ENCODE peak calls at places on chromosomes 16 and 17, in five cellular contexts. X is BE2C, G is body of pancreas, P is endothelial cell, K is osteocyte. R is an unnamed sample.

GRCh38 chr16:9415588-9415987 is 324.1 kb downstream of the HAPSTR1 start:
- DNase-seq in K (no peak), P (no peak), G (no peak), X (no peak), R (no peak)

GRCh38 chr17:7856081-7856791 is 1.1 kb downstream of the NAA38 start:
- DNase-seq in P (peak), K (no peak), X (no peak), G (peak), R (peak)

GRCh38 chr16:56848056-56848936 is 16.7 kb upstream of the SLC12A3 start:
- DNase-seq in K (no peak), X (no peak), P (no peak), G (no peak), R (peak)

GRCh38 chr17:9324864-9325263 is 250.8 kb downstream of the STX8 start:
- DNase-seq in P (no peak), K (no peak), X (no peak), G (peak), R (no peak)

GRCh38 chr16:56918467-56919012 is 13.4 kb upstream of the HERPUD1 start:
- DNase-seq in G (no peak), X (no peak), P (no peak), K (no peak), R (no peak)

GRCh38 chr17:14211778-14212177 is 24.9 kb downstream of the CDRT15 start:
- DNase-seq in X (no peak), P (no peak), G (peak), K (no peak), R (peak)

GRCh38 chr17:34706029-34706428 is 126.6 kb downstream of the TMEM132E start:
- DNase-seq in X (no peak), P (peak), K (no peak), G (no peak), R (peak)

GRCh38 chr17:77363821-77364361 is 223.1 kb downstream of the SEC14L1 start:
- DNase-seq in P (no peak), X (peak), K (no peak), G (peak), R (peak)

GRCh38 chr17:35046740-35047283 is 16.7 kb downstream of the RFFL start:
- DNase-seq in G (no peak), P (no peak), X (peak), K (no peak), R (peak)

GRCh38 chr17:3845754-3846738 is at the start of gene NCBP3:
- DNase-seq in X (peak), P (peak), K (peak), G (peak), R (peak)

GRCh38 chr17:27630607-27631408 is at the start of gene LGALS9:
- DNase-seq in G (peak), K (no peak), P (no peak), X (no peak), R (peak)

GRCh38 chr17:34176440-34176839 is 78.6 kb upstream of the CCL2 start:
- DNase-seq in K (no peak), X (no peak), P (no peak), G (no peak), R (no peak)

GRCh38 chr17:82328141-82328993 is 5.2 kb downstream of the SECTM1 start:
- DNase-seq in G (no peak), X (peak), P (no peak), K (no peak), R (no peak)

GRCh38 chr16:563072-563644 is 3.0 kb downstream of the PRR35 start:
- DNase-seq in X (no peak), P (no peak), G (no peak), K (no peak), R (no peak)

GRCh38 chr17:6526362-6527152 is 29.8 kb downstream of the PITPNM3 start:
- DNase-seq in X (no peak), K (no peak), G (no peak), P (no peak), R (no peak)

GRCh38 chr17:78176548-78177025 is 8.2 kb downstream of the SYNGR2 start:
- DNase-seq in P (peak), K (peak), G (peak), X (peak), R (peak)

GRCh38 chr16:67245189-67245585 is 2.1 kb downstream of the FHOD1 start:
- DNase-seq in X (no peak), K (no peak), P (no peak), G (no peak), R (no peak)

GRCh38 chr16:67245674-67246080 is 1.6 kb downstream of the FHOD1 start:
- DNase-seq in X (no peak), K (no peak), P (no peak), G (no peak), R (no peak)

GRCh38 chr16:67246945-67247697 is at the start of gene FHOD1:
- DNase-seq in G (peak), K (peak), X (peak), P (peak), R (peak)

GRCh38 chr16:67247698-67248400 is 568 bp upstream of the FHOD1 start:
- DNase-seq in G (no peak), P (no peak), K (no peak), X (no peak), R (no peak)

DNA sequence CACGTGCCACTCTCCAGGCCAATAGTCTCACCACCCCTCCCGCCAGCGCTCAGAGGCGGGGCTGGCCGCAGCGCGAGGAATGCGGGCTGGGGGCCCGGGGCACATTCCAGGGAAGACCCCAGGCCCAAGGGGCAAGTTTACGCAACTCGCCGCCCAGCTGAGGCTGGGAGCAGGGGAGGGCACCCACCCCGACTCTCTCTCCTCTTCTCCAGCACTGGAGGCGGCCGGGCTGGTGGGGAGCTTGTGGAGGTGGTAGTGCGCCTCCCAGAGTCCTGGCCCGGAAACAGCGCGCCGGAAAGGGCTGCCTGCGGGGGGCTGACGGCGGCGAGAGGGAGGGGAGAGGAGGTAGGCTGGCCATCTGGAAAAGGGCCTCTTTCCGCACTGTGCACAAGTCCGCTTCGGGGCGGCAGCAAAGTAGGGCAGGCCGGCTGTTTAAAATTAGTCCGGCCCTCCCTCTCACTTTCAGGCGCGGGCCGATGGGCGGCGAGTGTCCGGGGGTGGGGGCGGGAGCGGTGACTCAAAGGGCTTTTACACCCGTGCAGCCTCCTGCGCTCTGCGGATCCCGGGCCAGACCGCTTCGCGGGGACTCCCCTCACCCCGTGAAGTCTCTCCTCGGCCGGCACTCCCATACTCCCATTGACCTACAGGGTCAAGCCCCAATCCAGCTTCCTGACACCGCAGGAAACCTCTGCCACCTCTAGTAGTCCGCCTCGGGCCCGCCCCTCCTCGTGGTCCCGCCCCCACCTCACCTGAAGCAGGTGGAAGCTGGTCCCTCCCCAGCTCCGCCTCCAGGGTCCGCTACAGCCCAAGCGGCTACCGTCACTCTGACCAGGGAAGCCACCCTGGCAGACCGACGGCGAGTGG is 968 bp downstream of the FHOD1 start:
- DNase-seq in G (peak), K (peak), P (peak), X (peak), R (peak)
- TF ChIP-seq CTCF in G (peak), K (peak), P (no peak), X (peak), R (peak)

GRCh38 chr17:67128700-67129099 is 84.3 kb downstream of the CACNG1 start:
- DNase-seq in G (no peak), X (no peak), K (no peak), P (no peak), R (no peak)
- TF ChIP-seq CTCF in G (no peak), X (no peak), K (no peak), P (no peak), R (no peak)

DNA sequence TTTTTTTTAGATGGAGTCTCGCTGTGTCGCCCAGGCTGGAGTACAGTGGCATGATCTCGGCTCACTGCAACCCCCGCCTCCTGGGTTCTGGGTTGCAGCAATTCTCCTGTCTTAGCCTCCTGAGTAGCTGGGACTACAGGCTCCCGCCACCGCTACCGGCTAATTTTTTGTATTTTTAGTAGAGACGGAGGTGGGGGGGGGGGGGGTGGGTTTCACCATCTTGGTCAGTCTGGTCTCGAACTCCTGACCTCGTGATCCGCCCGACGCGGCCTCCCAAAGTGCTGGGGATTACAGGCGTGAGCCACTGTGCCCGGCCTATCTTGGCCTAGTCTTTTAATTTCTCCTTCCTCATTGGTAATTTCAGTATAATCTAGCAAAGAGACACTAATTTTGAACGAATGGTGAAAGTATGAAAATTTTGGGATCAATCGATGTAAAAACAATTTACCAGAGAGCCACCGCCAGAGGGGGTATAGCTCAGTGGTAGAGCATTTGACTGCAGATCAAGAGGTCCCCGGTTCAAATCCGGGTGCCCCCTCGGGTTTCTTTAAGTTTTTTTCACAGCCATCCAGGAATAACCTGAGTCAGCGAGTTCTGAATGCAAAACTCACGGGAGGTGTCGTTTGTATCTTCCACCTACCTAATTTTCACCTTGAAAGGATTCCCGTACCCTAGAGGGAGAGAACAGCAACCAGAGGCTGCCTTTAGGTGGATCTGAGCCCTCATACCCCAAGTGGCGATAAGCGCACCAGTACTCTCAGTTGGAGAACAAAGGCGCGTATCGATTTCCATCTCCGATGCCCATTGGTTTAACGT is 2.5 kb upstream of the LASP1 start:
- DNase-seq in P (peak), K (no peak), X (peak), G (peak), R (peak)
- TF ChIP-seq CTCF in P (peak), K (peak), X (no peak), G (peak), R (peak)

GRCh38 chr16:78436846-78437245 is 337.4 kb downstream of the WWOX start:
- DNase-seq in G (no peak), X (no peak), K (no peak), P (no peak), R (no peak)

GRCh38 chr16:78432451-78432850 is 333.0 kb downstream of the WWOX start:
- DNase-seq in K (no peak), X (no peak), P (no peak), G (no peak), R (no peak)

GRCh38 chr16:78431701-78432100 is 332.2 kb downstream of the WWOX start:
- DNase-seq in K (no peak), P (no peak), X (no peak), G (no peak), R (no peak)

GRCh38 chr16:78436023-78436422 is 336.6 kb downstream of the WWOX start:
- DNase-seq in G (no peak), K (no peak), P (no peak), X (no peak), R (no peak)

DNA sequence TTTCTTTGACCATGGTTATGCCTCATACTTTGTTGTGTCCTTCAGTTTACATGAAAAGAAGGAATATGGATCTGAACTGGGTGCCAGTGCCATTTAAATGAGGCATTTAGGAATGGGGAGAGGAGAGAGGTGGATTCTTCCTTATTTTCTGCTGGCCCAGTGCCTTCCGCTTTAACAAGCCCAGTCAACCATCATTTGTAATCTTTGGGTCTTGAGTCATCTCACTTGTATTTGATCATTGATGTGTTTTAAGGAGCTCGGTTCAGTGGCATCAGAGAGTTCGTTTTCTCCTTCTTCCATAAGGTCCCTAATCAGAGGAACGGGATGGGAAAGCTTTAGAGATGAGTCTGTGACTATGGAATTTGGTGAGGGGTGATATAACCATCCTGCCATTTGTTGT is 334.9 kb downstream of the WWOX start:
- DNase-seq in P (no peak), X (no peak), K (no peak), G (no peak), R (no peak)
- TF ChIP-seq CTCF in P (no peak), X (no peak), K (no peak), G (no peak), R (no peak)

GRCh38 chr16:84044108-84044488 is 1.5 kb upstream of the SLC38A8 start:
- DNase-seq in X (peak), G (no peak), K (no peak), P (peak), R (peak)
- TF ChIP-seq CTCF in X (peak), G (peak), K (peak), P (peak), R (peak)

DNA sequence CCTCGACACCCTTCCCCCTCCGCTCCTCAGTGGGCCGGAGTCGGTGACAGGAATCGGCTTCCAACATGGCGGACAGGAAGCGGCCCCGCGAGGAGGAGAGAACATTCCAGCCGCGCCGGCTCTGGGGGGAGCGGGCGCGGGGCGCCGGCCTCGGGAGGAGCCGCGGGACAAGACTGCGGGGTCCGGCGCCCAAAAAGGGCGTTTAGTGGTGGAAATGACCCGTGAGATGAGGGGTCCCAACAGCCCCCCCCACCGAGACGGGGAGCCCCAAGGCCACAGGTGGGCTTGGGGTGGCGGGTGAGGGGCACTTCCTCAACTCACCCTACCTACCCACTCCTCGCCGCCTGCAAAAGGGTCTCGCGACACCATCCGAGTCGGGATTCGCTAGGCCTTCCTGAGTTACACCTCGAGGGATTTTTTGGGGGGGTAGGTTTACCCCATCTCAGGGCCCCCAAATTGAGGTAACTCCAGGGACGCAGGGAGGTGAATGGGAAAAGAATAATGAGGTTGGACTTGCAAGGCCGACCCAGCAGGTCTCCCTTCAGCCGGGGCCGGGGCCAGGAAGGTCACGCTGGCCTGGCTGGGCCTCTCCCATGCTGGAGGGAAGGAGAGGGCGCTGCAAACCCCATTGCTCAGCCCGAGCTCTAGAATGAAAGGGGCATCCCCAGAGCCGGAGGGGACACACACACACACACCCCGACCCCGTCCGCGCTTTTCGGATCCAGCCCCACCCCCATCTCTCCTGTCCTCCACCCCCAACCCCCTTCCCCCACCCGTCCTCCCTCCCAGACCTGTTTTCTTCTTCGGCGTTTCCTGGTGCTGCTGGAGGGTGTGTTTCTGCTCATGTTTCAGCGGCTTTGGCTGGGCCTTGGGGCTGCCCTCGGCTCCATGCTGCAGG is 707 bp downstream of the NUFIP2 start:
- DNase-seq in X (peak), G (peak), P (peak), K (peak), R (peak)
- TF ChIP-seq CTCF in X (no peak), G (no peak), P (no peak), K (no peak), R (no peak)

DNA sequence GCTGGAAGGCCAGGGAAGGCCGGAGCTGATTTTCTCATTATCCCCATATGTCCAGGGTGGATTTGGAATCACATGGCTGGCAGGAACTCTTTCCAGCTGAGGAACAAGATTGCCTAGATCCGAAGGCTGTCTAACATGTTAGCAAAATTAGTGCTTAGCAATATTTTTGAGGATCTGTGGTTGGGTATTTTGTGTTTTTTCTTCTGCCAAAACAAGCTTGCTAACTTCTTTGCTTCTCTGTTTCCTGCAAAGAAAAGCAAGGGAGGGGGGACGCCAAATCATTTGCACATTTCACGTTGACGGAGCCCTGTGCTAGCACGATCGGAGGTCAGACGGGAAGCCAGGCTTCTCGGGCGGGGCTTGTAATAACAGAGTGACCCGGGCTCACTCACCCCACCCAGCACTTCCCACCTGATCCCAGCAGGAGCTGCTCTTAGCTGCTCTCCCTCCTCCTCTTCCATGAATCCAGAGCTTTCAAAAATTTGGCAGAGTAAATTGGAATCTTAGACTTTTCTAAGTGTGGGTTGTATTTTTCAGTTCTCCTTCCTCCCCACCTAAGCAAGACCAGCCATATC is 33.3 kb upstream of the FOXF1 start:
- DNase-seq in G (no peak), X (no peak), K (no peak), P (no peak), R (no peak)
- TF ChIP-seq CTCF in G (no peak), X (no peak), K (no peak), P (no peak), R (no peak)